ENCODE peak calls at places on chromosomes 6 and 20, in eight cellular contexts. One of them, this sample, is unnamed.

GRCh38 chr6:42704251-42704936 is 18.0 kb downstream of the PRPH2 start:
- DNase-seq in left lung: no peak
- DNase-seq in CD4-positive, alpha-beta T cell: no peak
- DNase-seq in dorsolateral prefrontal cortex: no peak
- DNase-seq in BJ: no peak
- DNase-seq in ovary: peak
- DNase-seq in A549: no peak
- DNase-seq in uterus: peak
- DNase-seq in this sample: no peak

GRCh38 chr6:99993533-99994251 is at the start of gene MCHR2:
- DNase-seq in left lung: no peak
- DNase-seq in CD4-positive, alpha-beta T cell: no peak
- DNase-seq in dorsolateral prefrontal cortex: no peak
- DNase-seq in BJ: no peak
- DNase-seq in ovary: no peak
- DNase-seq in A549: no peak
- DNase-seq in uterus: no peak
- DNase-seq in this sample: no peak

GRCh38 chr20:31770243-31770642 is 31.2 kb downstream of the TPX2 start:
- DNase-seq in left lung: no peak
- DNase-seq in CD4-positive, alpha-beta T cell: no peak
- DNase-seq in dorsolateral prefrontal cortex: no peak
- DNase-seq in BJ: no peak
- DNase-seq in ovary: no peak
- DNase-seq in A549: no peak
- DNase-seq in uterus: no peak
- DNase-seq in this sample: no peak

GRCh38 chr6:33343953-33344611 is 26.5 kb upstream of the ZBTB22 start:
- DNase-seq in left lung: no peak
- DNase-seq in CD4-positive, alpha-beta T cell: peak
- DNase-seq in dorsolateral prefrontal cortex: no peak
- DNase-seq in BJ: no peak
- DNase-seq in ovary: no peak
- DNase-seq in A549: no peak
- DNase-seq in uterus: no peak
- DNase-seq in this sample: no peak

GRCh38 chr6:99064769-99065168 is 117.0 kb upstream of the FBXL4 start:
- DNase-seq in left lung: no peak
- DNase-seq in CD4-positive, alpha-beta T cell: no peak
- DNase-seq in dorsolateral prefrontal cortex: no peak
- DNase-seq in BJ: no peak
- DNase-seq in ovary: no peak
- DNase-seq in A549: no peak
- DNase-seq in uterus: no peak
- DNase-seq in this sample: no peak

GRCh38 chr20:6053776-6054688 is at the start of gene LRRN4:
- DNase-seq in left lung: peak
- DNase-seq in CD4-positive, alpha-beta T cell: no peak
- DNase-seq in dorsolateral prefrontal cortex: peak
- DNase-seq in BJ: no peak
- DNase-seq in ovary: no peak
- DNase-seq in A549: no peak
- DNase-seq in uterus: no peak
- DNase-seq in this sample: no peak

GRCh38 chr20:57432874-57433491 is 41.8 kb downstream of the RBM38 start:
- DNase-seq in left lung: peak
- DNase-seq in CD4-positive, alpha-beta T cell: peak
- DNase-seq in dorsolateral prefrontal cortex: no peak
- DNase-seq in BJ: no peak
- DNase-seq in ovary: no peak
- DNase-seq in A549: peak
- DNase-seq in uterus: no peak
- DNase-seq in this sample: no peak

GRCh38 chr20:36991708-36992107 is 40.2 kb upstream of the SAMHD1 start:
- DNase-seq in left lung: no peak
- DNase-seq in CD4-positive, alpha-beta T cell: no peak
- DNase-seq in dorsolateral prefrontal cortex: no peak
- DNase-seq in BJ: no peak
- DNase-seq in ovary: no peak
- DNase-seq in A549: no peak
- DNase-seq in uterus: no peak
- DNase-seq in this sample: no peak

GRCh38 chr6:72530750-72531149 is 91.1 kb upstream of the KCNQ5 start:
- DNase-seq in left lung: no peak
- DNase-seq in CD4-positive, alpha-beta T cell: no peak
- DNase-seq in dorsolateral prefrontal cortex: no peak
- DNase-seq in BJ: no peak
- DNase-seq in ovary: no peak
- DNase-seq in A549: no peak
- DNase-seq in uterus: no peak
- DNase-seq in this sample: no peak

GRCh38 chr6:54892831-54893230 is 46.3 kb downstream of the FAM83B start:
- DNase-seq in left lung: no peak
- DNase-seq in CD4-positive, alpha-beta T cell: no peak
- DNase-seq in dorsolateral prefrontal cortex: no peak
- DNase-seq in BJ: peak
- DNase-seq in ovary: no peak
- DNase-seq in A549: peak
- DNase-seq in uterus: no peak
- DNase-seq in this sample: peak

DNA sequence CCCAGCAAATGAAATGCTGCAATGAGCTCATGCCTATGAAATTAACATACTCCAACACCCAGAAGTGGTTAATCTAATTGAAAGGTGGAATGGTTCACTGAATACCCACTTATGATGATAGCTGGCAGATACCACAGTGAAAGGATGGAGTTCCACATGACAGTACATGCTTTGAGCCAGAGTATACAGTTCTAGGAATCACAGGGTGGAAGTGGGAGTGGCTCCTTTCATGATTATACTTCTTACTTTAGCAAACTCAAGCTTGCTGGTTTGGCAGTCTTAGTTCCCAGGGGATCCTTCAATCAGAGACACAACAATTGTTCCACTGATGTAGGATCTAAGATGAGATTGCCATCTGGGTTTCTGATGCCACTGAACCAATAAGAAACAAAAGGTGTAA is 21.5 kb downstream of the CD164 start:
- DNase-seq in left lung: no peak
- DNase-seq in CD4-positive, alpha-beta T cell: no peak
- DNase-seq in dorsolateral prefrontal cortex: no peak
- DNase-seq in BJ: no peak
- DNase-seq in ovary: no peak
- DNase-seq in A549: no peak
- DNase-seq in uterus: no peak
- DNase-seq in this sample: no peak
- TF ChIP-seq CTCF in left lung: no peak
- TF ChIP-seq CTCF in CD4-positive, alpha-beta T cell: no peak
- TF ChIP-seq CTCF in dorsolateral prefrontal cortex: no peak
- TF ChIP-seq CTCF in BJ: no peak
- TF ChIP-seq CTCF in ovary: no peak
- TF ChIP-seq CTCF in A549: no peak
- TF ChIP-seq CTCF in uterus: no peak
- TF ChIP-seq CTCF in this sample: no peak

DNA sequence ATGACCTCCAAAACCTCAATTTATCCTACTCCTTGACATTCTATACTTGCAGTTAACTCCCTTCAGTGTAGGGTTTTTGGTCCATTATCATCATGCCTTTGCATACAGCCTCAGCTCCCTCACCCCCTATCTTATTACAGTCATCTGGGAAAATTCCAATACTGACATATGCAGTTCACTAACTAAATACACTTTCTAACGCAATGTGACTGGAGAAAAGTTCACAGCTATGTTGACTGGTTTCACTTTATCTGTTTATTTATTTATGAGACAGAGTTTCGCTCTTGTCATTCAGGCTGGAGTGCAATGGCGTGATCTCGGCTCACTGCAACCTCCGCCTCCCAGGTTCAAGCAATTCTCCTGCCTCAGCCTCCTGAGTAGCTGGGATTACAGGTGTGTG is 64.9 kb downstream of the CRYBG1 start:
- DNase-seq in left lung: no peak
- DNase-seq in CD4-positive, alpha-beta T cell: no peak
- DNase-seq in dorsolateral prefrontal cortex: no peak
- DNase-seq in BJ: no peak
- DNase-seq in ovary: no peak
- DNase-seq in A549: no peak
- DNase-seq in uterus: no peak
- DNase-seq in this sample: no peak
- TF ChIP-seq CTCF in left lung: no peak
- TF ChIP-seq CTCF in CD4-positive, alpha-beta T cell: no peak
- TF ChIP-seq CTCF in dorsolateral prefrontal cortex: no peak
- TF ChIP-seq CTCF in BJ: no peak
- TF ChIP-seq CTCF in ovary: no peak
- TF ChIP-seq CTCF in A549: no peak
- TF ChIP-seq CTCF in uterus: no peak
- TF ChIP-seq CTCF in this sample: no peak

DNA sequence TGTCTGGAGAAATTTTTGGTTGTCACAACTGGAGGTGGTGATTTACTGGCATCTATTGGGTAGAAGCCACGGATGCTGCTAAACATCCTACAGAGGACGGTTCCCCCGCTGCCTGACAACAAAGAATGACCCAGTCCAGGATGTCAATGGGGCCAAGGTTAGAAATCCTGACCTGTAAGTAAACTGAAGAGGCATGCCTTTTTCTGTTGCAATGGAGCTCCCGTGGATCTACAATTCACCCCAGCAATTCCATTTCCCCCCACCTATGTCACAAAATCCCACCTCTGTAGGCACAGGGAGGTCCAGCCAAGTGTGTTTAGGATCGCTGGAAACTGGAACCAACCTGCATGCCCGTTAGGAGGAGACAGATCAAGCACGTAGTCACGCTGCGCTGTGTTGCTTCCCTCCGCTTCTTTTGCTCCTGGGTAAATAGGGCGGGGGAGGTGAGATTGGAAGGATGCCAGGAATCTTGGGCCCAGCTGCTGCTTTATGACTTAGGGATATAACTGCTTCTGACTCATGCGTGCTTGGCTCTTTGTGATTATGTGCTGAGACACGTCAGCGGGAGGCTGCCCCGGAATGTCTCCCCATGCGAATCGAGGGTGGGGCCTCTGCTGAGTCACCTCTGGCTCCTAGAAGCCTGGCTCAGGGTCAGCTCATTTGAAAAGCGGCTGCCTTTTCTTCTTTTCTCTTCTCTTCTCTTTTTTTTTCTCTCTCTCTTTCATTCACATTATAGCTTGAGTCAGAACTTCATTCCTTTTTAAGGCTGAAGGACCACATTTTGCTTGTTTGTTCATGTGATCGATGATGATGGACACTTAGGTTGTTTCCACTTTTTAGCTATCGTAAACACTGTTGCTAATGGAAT is 12.4 kb upstream of the PEDS1 start:
- DNase-seq in left lung: peak
- DNase-seq in CD4-positive, alpha-beta T cell: peak
- DNase-seq in dorsolateral prefrontal cortex: peak
- DNase-seq in BJ: peak
- DNase-seq in ovary: peak
- DNase-seq in A549: peak
- DNase-seq in uterus: peak
- DNase-seq in this sample: peak
- TF ChIP-seq CTCF in left lung: no peak
- TF ChIP-seq CTCF in CD4-positive, alpha-beta T cell: no peak
- TF ChIP-seq CTCF in dorsolateral prefrontal cortex: no peak
- TF ChIP-seq CTCF in BJ: no peak
- TF ChIP-seq CTCF in ovary: no peak
- TF ChIP-seq CTCF in A549: no peak
- TF ChIP-seq CTCF in uterus: no peak
- TF ChIP-seq CTCF in this sample: peak

DNA sequence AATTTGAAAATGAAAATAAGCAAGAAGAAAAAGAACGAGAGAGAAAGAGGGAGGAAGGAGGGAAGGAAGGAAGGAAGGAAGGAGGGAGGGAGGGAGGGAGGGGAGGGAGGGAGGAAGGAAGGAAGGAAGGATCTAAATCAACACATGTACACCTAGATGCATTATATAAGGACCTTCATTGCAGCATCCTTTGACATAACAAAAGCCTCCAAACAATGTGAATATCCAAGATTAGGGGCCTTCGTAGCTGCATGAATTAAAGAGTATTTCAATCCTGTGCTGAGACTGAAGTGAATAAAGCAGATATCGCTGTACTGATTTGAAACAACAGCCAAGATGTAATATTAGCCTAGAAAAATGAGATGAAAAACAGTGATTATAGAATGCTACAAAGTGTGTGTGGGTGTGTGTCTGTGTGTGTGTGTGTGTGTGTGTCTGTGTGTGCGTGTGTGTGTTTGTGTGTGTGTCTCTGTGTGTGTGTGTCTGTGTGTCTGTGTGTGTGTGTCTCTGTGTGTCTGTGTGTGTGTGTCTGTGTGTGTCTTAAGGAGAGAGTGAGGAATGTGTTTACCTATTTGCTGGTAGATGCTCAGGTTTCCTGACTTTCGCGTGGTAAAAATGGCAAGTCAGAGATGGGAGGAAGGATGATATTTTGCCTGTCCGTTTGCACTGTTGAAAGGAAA is 129.0 kb upstream of the PTPN1 start:
- DNase-seq in left lung: no peak
- DNase-seq in CD4-positive, alpha-beta T cell: no peak
- DNase-seq in dorsolateral prefrontal cortex: no peak
- DNase-seq in BJ: no peak
- DNase-seq in ovary: no peak
- DNase-seq in A549: no peak
- DNase-seq in uterus: no peak
- DNase-seq in this sample: no peak
- TF ChIP-seq CTCF in left lung: no peak
- TF ChIP-seq CTCF in CD4-positive, alpha-beta T cell: no peak
- TF ChIP-seq CTCF in dorsolateral prefrontal cortex: no peak
- TF ChIP-seq CTCF in BJ: no peak
- TF ChIP-seq CTCF in ovary: no peak
- TF ChIP-seq CTCF in A549: no peak
- TF ChIP-seq CTCF in uterus: no peak
- TF ChIP-seq CTCF in this sample: no peak

This sample was measured in HFFc6.